ENCODE peak calls at places on chromosomes 4 and X, in ten cellular contexts. T is adrenal gland, E is prostate gland, R is A549, M is transverse colon, V is gastrocnemius medialis, X is heart left ventricle, O is body of pancreas, S is tibial nerve, N is breast epithelium. L is an unnamed sample.

GRCh38 chr4:52931238-52931637 is 69.1 kb downstream of the RASL11B start:
- DNase-seq in O (no peak), R (no peak), X (no peak), V (no peak), E (no peak), M (no peak), N (no peak), T (no peak), S (no peak), L (no peak)

GRCh38 chr4:102825261-102826071 is 1.9 kb downstream of the UBE2D3 start:
- DNase-seq in O (peak; percentile 23), E (peak; percentile 39), X (peak; percentile 41), S (no peak), R (peak; percentile 63), V (peak; percentile 17), T (peak; percentile 70), M (peak; percentile 28), N (no peak), L (peak; percentile 61)

GRCh38 chr4:2643555-2643954 is 107.1 kb downstream of the FAM193A start:
- DNase-seq in R (no peak), V (no peak), N (no peak), T (no peak), S (no peak), O (no peak), E (no peak), X (no peak), M (no peak), L (no peak)

GRCh38 chr4:44965446-44966095 is 239.2 kb upstream of the GNPDA2 start:
- DNase-seq in S (no peak), M (no peak), V (no peak), O (no peak), E (no peak), N (no peak), T (no peak), R (no peak), X (no peak), L (no peak)

GRCh38 chr4:187171731-187172339 is 448.2 kb upstream of the FAT1 start:
- DNase-seq in O (no peak), M (no peak), R (no peak), X (no peak), S (no peak), V (no peak), N (no peak), E (no peak), T (no peak), L (no peak)

GRCh38 chr4:41134581-41134980 is 79.8 kb downstream of the APBB2 start:
- DNase-seq in V (no peak), X (no peak), S (no peak), O (no peak), T (no peak), R (no peak), M (no peak), E (no peak), N (no peak), L (no peak)

GRCh38 chr4:26362745-26363439 is 42.1 kb downstream of the RBPJ start:
- DNase-seq in O (no peak), X (no peak), R (no peak), V (no peak), T (no peak), E (no peak), M (no peak), S (no peak), N (no peak), L (no peak)

GRCh38 chr4:6602289-6602688 is 27.3 kb downstream of the MAN2B2 start:
- DNase-seq in X (no peak), E (no peak), T (no peak), N (no peak), R (no peak), O (no peak), S (no peak), M (no peak), V (no peak), L (no peak)

GRCh38 chr4:141569141-141569540 is 67.2 kb upstream of the IL15 start:
- DNase-seq in V (no peak), T (no peak), X (no peak), M (no peak), O (no peak), N (no peak), E (no peak), S (no peak), R (peak; percentile 10), L (no peak)

GRCh38 chrX:37010496-37010895 is 2.3 kb downstream of the FAM47C start:
- DNase-seq in E (no peak), M (no peak), X (no peak), V (no peak), O (no peak), S (no peak), T (no peak), R (no peak), N (no peak), L (no peak)

GRCh38 chr4:110442788-110443187 is 33.2 kb upstream of the ENPEP start:
- DNase-seq in X (no peak), N (no peak), T (no peak), M (no peak), S (no peak), R (no peak), E (no peak), O (no peak), V (no peak), L (no peak)

GRCh38 chr4:101831816-101832215 is 41.3 kb downstream of the BANK1 start:
- DNase-seq in V (no peak), T (no peak), R (no peak), M (no peak), X (no peak), O (no peak), S (no peak), E (no peak), N (no peak), L (no peak)

GRCh38 chr4:174154455-174154854 is 129.0 kb downstream of the FBXO8 start:
- DNase-seq in V (no peak), M (no peak), T (peak; percentile 23), X (no peak), O (no peak), R (peak; percentile 43), N (no peak), S (no peak), E (no peak), L (no peak)

GRCh38 chr4:2253160-2254084 is 8.5 kb downstream of the MXD4 start:
- DNase-seq in T (no peak), E (peak; percentile 2), S (peak; percentile 10), R (no peak), M (no peak), X (peak; percentile 8), O (peak; percentile 10), V (peak; percentile 2), N (no peak), L (peak; percentile 12)

GRCh38 chr4:4867745-4868505 is 8.5 kb downstream of the MSX1 start:
- DNase-seq in O (no peak), X (no peak), V (no peak), R (no peak), E (no peak), S (no peak), T (no peak), M (no peak), N (no peak), L (no peak)

GRCh38 chrX:110561036-110561435 is 202.4 kb downstream of the RTL9 start:
- DNase-seq in O (no peak), N (no peak), T (no peak), R (no peak), M (no peak), V (no peak), E (no peak), S (no peak), X (no peak), L (no peak)

GRCh38 chr4:182339246-182339645 is 96.0 kb downstream of the TENM3 start:
- DNase-seq in N (no peak), M (no peak), E (no peak), R (no peak), V (no peak), X (no peak), O (no peak), T (no peak), S (no peak), L (no peak)

GRCh38 chrX:65451663-65452062 is 82.9 kb downstream of the LAS1L start:
- DNase-seq in X (no peak), E (no peak), V (no peak), T (no peak), R (peak; percentile 35), S (no peak), M (peak; percentile 8), N (no peak), O (no peak), L (no peak)

GRCh38 chrX:46574337-46574940 is 874 bp downstream of the CHST7 start:
- DNase-seq in O (no peak), E (no peak), T (peak; percentile 14), R (peak; percentile 48), V (no peak), X (no peak), N (no peak), M (no peak), S (no peak), L (peak; percentile 84)
- TF ChIP-seq POLR2A in O (no peak), E (no peak), T (no peak), R (peak; percentile 10), V (no peak), X (no peak), N (no peak), M (no peak), S (no peak), L (no peak)

DNA sequence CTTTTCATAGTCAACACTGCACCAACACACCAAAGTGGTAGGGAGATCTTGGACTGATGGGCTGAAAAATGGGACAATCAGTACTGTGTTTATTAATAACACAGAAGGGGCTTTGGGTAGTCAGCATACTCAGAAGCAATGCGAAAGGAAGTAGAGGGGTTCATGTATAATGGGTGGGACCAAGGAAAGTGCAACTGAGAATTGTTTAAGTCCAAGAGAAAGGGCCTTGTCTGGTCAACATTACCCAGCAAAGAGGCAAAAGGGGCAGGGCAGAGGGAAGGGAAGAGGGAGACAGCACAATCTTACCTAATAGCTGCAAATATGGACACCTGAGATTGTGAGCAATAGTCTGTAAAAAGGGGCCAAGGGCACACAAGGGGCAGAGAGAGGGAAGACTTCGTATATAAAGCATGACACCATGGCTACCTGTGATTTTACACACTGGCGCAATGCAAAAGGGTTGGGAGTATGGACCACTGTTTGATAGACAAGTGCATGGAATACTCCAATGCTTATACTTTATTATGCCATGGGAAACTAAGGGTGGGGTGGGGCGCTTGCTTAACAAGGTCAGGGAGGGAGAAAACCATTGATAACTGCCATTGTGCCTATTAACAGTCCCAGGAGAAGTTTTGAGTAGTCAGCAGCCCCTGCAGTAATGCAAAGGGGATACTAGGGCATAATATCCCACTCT is 279.7 kb downstream of the CHIC1 start:
- DNase-seq in X (no peak), M (no peak), N (no peak), V (no peak), S (no peak), E (no peak), T (no peak), O (no peak), R (no peak), L (no peak)
- H3K4me3 ChIP-seq in X (no peak overlapping the region), M (no peak overlapping the region), N (no peak overlapping the region), V (no peak overlapping the region), S (no peak overlapping the region), E (no peak overlapping the region), T (no peak overlapping the region), O (no peak overlapping the region), R (no peak overlapping the region), L (no peak overlapping the region)

GRCh38 chr4:108492816-108493595 is 127.4 kb upstream of the RPL34 start:
- DNase-seq in O (no peak), E (no peak), M (peak; percentile 30), T (peak; percentile 16), N (no peak), R (peak; percentile 2), S (no peak), V (no peak), X (no peak), L (no peak)
- TF ChIP-seq CTCF in O (no peak), E (peak; percentile 31), M (peak; percentile 34), T (peak; percentile 43), N (no peak), R (no peak), S (no peak), V (no peak), X (no peak), L (no peak)

GRCh38 chrX:132775230-132775823 is 183.1 kb downstream of the HS6ST2 start:
- DNase-seq in V (no peak), S (no peak), R (no peak), M (no peak), N (no peak), E (no peak), T (no peak), O (no peak), X (no peak), L (no peak)
- TF ChIP-seq POLR2A in V (no peak), S (no peak), R (no peak), M (no peak), N (no peak), E (no peak), T (no peak), O (no peak), X (no peak), L (no peak)